ENCODE peak calls at places on chromosome 11, in nine cellular contexts. H is NCI-H345; F is NCI-H1092; T is activated CD8-positive, alpha-beta memory T cell treated with anti-CD3 and anti-CD28 coated beads for 48 hours; U is neural progenitor cell; S is C1 segment of cervical spinal cord; Z is frontal cortex; X is stimulated activated CD8-positive, alpha-beta memory T cell treated with anti-CD3 and anti-CD28 coated beads, Interleukin-15, amount 100 ng/mL, for 1 hour; V is ACHN. B is an unnamed sample.

GRCh38 chr11:130531061-130531460 is 82.6 kb downstream of the ADAMTS15 start:
- DNase-seq in H (no peak), F (no peak), T (no peak), U (no peak), S (no peak), Z (no peak), X (no peak), V (peak), B (peak)

GRCh38 chr11:44005956-44006355 is 41.8 kb upstream of the ACCSL start:
- DNase-seq in H (no peak), F (no peak), T (no peak), U (no peak), S (no peak), Z (no peak), X (no peak), V (no peak), B (no peak)

GRCh38 chr11:3130269-3131071 is 34.6 kb downstream of the OSBPL5 start:
- DNase-seq in H (peak), F (peak), T (no peak), U (no peak), S (no peak), Z (no peak), X (no peak), V (no peak), B (no peak)

GRCh38 chr11:129023968-129024676 is 81.5 kb upstream of the TP53AIP1 start:
- DNase-seq in H (no peak), F (no peak), T (no peak), U (peak), S (no peak), Z (no peak), X (no peak), V (no peak), B (no peak)

GRCh38 chr11:102214623-102215022 is 102.7 kb upstream of the BIRC3 start:
- DNase-seq in H (no peak), F (no peak), T (no peak), U (no peak), S (no peak), Z (no peak), X (no peak), V (no peak), B (peak)

GRCh38 chr11:134466035-134466908 is 54.2 kb upstream of the B3GAT1 start:
- DNase-seq in H (no peak), F (no peak), T (no peak), U (peak), S (no peak), Z (no peak), X (no peak), V (no peak), B (no peak)

GRCh38 chr11:112805658-112806057 is 155.6 kb upstream of the NCAM1 start:
- DNase-seq in H (peak), F (no peak), T (no peak), U (no peak), S (no peak), Z (no peak), X (no peak), V (no peak), B (no peak)

GRCh38 chr11:34613462-34614183 is 7.3 kb upstream of the EHF start:
- DNase-seq in H (no peak), F (no peak), T (no peak), U (no peak), S (no peak), Z (no peak), X (no peak), V (no peak), B (no peak)

GRCh38 chr11:124627546-124627945 is 4.9 kb downstream of the TBRG1 start:
- DNase-seq in H (no peak), F (no peak), T (no peak), U (no peak), S (no peak), Z (no peak), X (no peak), V (no peak), B (no peak)

GRCh38 chr11:76266269-76266668 is 60.0 kb upstream of the WNT11 start:
- DNase-seq in H (no peak), F (no peak), T (no peak), U (no peak), S (no peak), Z (no peak), X (no peak), V (peak), B (peak)

GRCh38 chr11:115712296-115712695 is 208.1 kb upstream of the CADM1 start:
- DNase-seq in H (no peak), F (no peak), T (no peak), U (no peak), S (no peak), Z (no peak), X (no peak), V (no peak), B (no peak)

GRCh38 chr11:17352925-17353227 is 1.3 kb downstream of the NCR3LG1 start:
- DNase-seq in H (peak), F (peak), T (peak), U (peak), S (no peak), Z (no peak), X (no peak), V (peak), B (peak)

GRCh38 chr11:120548682-120549209 is 37.2 kb downstream of the GRIK4 start:
- DNase-seq in H (no peak), F (no peak), T (no peak), U (no peak), S (no peak), Z (no peak), X (no peak), V (no peak), B (no peak)

GRCh38 chr11:28674432-28675076 is 566.4 kb downstream of the METTL15 start:
- DNase-seq in H (no peak), F (no peak), T (no peak), U (peak), S (no peak), Z (no peak), X (no peak), V (peak), B (peak)

GRCh38 chr11:58926251-58926650 is 13.0 kb upstream of the GLYATL1 start:
- DNase-seq in H (no peak), F (no peak), T (no peak), U (no peak), S (no peak), Z (no peak), X (no peak), V (no peak), B (no peak)

GRCh38 chr11:60910281-60910687 is 3.7 kb upstream of the TMEM109 start:
- DNase-seq in H (no peak), F (no peak), T (no peak), U (no peak), S (peak), Z (no peak), X (no peak), V (no peak), B (no peak)

GRCh38 chr11:131037873-131038272 is 121.6 kb upstream of the SNX19 start:
- DNase-seq in H (no peak), F (no peak), T (no peak), U (peak), S (no peak), Z (no peak), X (no peak), V (peak), B (no peak)

GRCh38 chr11:128886401-128887119 is 4.6 kb upstream of the KCNJ5 start:
- DNase-seq in H (peak), F (no peak), T (no peak), U (peak), S (no peak), Z (no peak), X (no peak), V (peak), B (no peak)

GRCh38 chr11:79173615-79174014 is 267.2 kb downstream of the TENM4 start:
- DNase-seq in H (no peak), F (no peak), T (no peak), U (no peak), S (no peak), Z (peak), X (no peak), V (peak), B (peak)

GRCh38 chr11:44760477-44760872 is 33.7 kb downstream of the TSPAN18 start:
- DNase-seq in H (no peak), F (no peak), T (no peak), U (no peak), S (no peak), Z (no peak), X (no peak), V (no peak), B (no peak)

GRCh38 chr11:128877726-128878125 is 10.6 kb upstream of the KCNJ1 start:
- DNase-seq in H (no peak), F (no peak), T (no peak), U (no peak), S (no peak), Z (no peak), X (no peak), V (no peak), B (no peak)

GRCh38 chr11:47331454-47332302 is 20.8 kb downstream of the MYBPC3 start:
- DNase-seq in H (no peak), F (no peak), T (no peak), U (no peak), S (no peak), Z (no peak), X (no peak), V (no peak), B (no peak)

GRCh38 chr11:66845143-66845875 is 2.1 kb downstream of the RCE1 start:
- DNase-seq in H (no peak), F (no peak), T (no peak), U (no peak), S (no peak), Z (no peak), X (no peak), V (no peak), B (no peak)

GRCh38 chr11:123083623-123084029 is 21.7 kb upstream of the HSPA8 start:
- DNase-seq in H (peak), F (no peak), T (no peak), U (no peak), S (no peak), Z (peak), X (peak), V (peak), B (peak)

GRCh38 chr11:67468056-67468455 is 995 bp downstream of the TMEM134 start:
- DNase-seq in H (peak), F (no peak), T (no peak), U (no peak), S (no peak), Z (no peak), X (no peak), V (no peak), B (peak)

GRCh38 chr11:96045622-96046456 is 121.9 kb upstream of the MTMR2 start:
- DNase-seq in H (no peak), F (no peak), T (no peak), U (peak), S (peak), Z (peak), X (no peak), V (peak), B (peak)

B was measured in adipocyte.